ENCODE peak calls at places on chromosomes 2 and 18, in four cellular contexts. B, T, M and K are unnamed samples.

GRCh38 chr18:63879684-63880083 is 7.8 kb upstream of the SERPINB2 start:
- DNase-seq in T (no peak), B (no peak), M (no peak), K (no peak)

GRCh38 chr2:88748005-88748404 is 56.5 kb downstream of the RPIA start:
- DNase-seq in M (no peak), T (no peak), B (peak; percentile 63), K (no peak)

GRCh38 chr2:159317392-159318088 is 31.0 kb upstream of the WDSUB1 start:
- DNase-seq in B (no peak), T (no peak), M (no peak), K (no peak)

GRCh38 chr2:54404270-54404669 is 51.9 kb upstream of the SPTBN1 start:
- DNase-seq in B (no peak), T (no peak), M (no peak), K (no peak)

GRCh38 chr2:51795248-51795888 is 763.4 kb upstream of the NRXN1 start:
- DNase-seq in M (peak; percentile 15), T (no peak), B (peak; percentile 33), K (peak; percentile 41)

GRCh38 chr2:28896906-28897305 is 2.4 kb downstream of the WDR43 start:
- DNase-seq in M (no peak), B (no peak), T (no peak), K (no peak)

GRCh38 chr2:69717902-69718301 is 24.0 kb upstream of the ANXA4 start:
- DNase-seq in B (no peak), M (no peak), T (no peak), K (no peak)

GRCh38 chr2:121356058-121356640 is 71.1 kb upstream of the TFCP2L1 start:
- DNase-seq in B (peak; percentile 59), M (peak; percentile 83), T (no peak), K (peak; percentile 90)

GRCh38 chr2:109304248-109304647 is 175.2 kb downstream of the SH3RF3 start:
- DNase-seq in M (no peak), B (no peak), T (no peak), K (no peak)

GRCh38 chr2:200860092-200860795 is 4.2 kb downstream of the CLK1 start:
- DNase-seq in T (no peak), M (no peak), B (no peak), K (no peak)

GRCh38 chr2:231589656-231590055 is 3.0 kb upstream of the TEX44 start:
- DNase-seq in B (no peak), T (no peak), M (no peak), K (no peak)

GRCh38 chr2:55051026-55051866 is 995 bp upstream of the RTN4 start:
- DNase-seq in T (no peak), B (peak; percentile 55), M (peak; percentile 87), K (peak; percentile 93)

GRCh38 chr2:5976626-5977025 is 284.4 kb downstream of the SOX11 start:
- DNase-seq in T (no peak), B (no peak), M (no peak), K (no peak)

GRCh38 chr2:37857485-37858196 is 67.4 kb upstream of the RMDN2 start:
- DNase-seq in M (no peak), T (no peak), B (no peak), K (no peak)

GRCh38 chr2:201929627-201930026 is 104.0 kb upstream of the FZD7 start:
- DNase-seq in T (no peak), B (no peak), M (no peak), K (no peak)

GRCh38 chr2:50469784-50470183 is 562.1 kb downstream of the NRXN1 start:
- DNase-seq in B (no peak), T (no peak), M (no peak), K (no peak)

GRCh38 chr2:70523996-70524965 is 29.3 kb downstream of the TGFA start:
- DNase-seq in B (peak; percentile 61), T (peak; percentile 77), M (no peak), K (peak; percentile 17)

DNA sequence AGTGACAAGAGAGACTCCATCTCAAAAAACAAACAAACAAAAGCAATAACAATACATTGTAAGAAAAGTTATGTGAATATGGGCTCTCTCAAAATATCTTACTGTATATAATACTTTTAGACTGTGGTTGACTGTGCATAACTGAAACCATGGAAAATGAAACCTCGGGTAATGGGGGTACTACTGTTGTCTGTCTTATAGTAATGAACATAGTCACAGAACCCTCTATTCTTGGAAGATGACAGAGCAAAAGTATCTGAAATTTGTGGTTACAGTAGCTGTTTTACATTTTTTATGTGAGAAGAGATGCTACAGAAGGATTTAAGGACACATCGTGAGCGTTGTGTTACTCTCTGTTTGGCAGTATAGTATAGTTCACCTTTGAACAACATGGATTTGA is 60.5 kb downstream of the MAP4K4 start:
- DNase-seq in B (no peak), T (no peak), M (no peak), K (no peak)
- H3K4me1 ChIP-seq in B (peaks cover 19% of the 10 kb centered on the region), T (peaks cover 47% of the 10 kb centered on the region), M (peaks cover 26% of the 10 kb centered on the region), K (peaks cover 38% of the 10 kb centered on the region)

GRCh38 chr2:19356545-19357382 is 1.7 kb downstream of the OSR1 start:
- DNase-seq in M (no peak), B (no peak), T (no peak), K (no peak)
- H3K9me3 ChIP-seq in M (no peaks in the 10 kb centered on the region), B (no peaks in the 10 kb centered on the region), T (no peaks in the 10 kb centered on the region), K (no peaks in the 10 kb centered on the region)

GRCh38 chr2:234029150-234029733 is 21.3 kb upstream of the SPP2 start:
- DNase-seq in B (no peak), M (no peak), T (no peak), K (no peak)
- H3K27ac ChIP-seq in B (no peak overlapping the region), M (no peak overlapping the region), T (no peak overlapping the region), K (no peak overlapping the region)

DNA sequence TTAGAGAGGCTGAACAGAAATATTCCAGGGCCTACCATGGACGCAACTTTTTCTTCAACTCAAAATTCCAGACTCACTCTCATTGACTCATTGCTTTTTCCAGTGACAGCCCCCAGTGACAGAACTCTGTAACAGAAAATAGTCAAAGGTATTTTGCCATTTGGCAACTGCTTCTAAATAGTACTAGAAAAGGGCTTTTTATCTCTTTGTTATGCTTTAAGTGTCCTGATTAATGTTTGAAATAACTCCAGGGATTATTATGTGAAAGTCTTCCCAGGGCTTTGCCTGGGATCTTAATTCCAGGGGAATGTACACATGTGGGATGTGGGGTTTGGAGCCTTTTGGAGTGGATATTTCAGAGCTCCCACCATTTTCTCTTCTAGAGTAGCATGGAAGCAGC is 198.7 kb downstream of the KCNS3 start:
- DNase-seq in M (no peak), T (no peak), B (no peak), K (no peak)
- H3K4me1 ChIP-seq in M (no peaks in the 10 kb centered on the region), T (no peaks in the 10 kb centered on the region), B (no peaks in the 10 kb centered on the region), K (peaks cover 21% of the 10 kb centered on the region)

DNA sequence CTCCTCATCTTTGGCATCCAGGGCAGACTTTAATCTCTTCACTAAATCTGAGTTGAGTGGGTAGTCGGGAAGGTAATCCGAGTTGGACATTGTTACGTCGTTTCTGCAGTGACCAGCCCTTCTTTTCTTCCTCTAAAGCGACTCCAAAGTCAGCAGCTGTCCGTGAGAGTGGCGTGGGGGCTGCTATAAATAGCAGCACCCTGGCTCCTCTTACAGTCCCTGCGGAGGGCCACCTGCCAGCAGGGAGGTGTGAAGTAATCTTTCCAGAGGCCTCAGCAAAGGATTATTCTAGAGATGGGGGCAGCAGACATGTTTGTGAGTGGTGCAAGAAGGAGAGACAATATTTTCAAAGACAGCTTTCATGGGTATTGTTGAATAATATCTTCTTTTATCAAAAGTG is at the start of gene ASB18:
- DNase-seq in B (no peak), M (no peak), T (no peak), K (peak; percentile 94)
- H3K9me3 ChIP-seq in B (peaks cover under 1% of the 10 kb centered on the region), M (no peaks in the 10 kb centered on the region), T (no peaks in the 10 kb centered on the region), K (no peaks in the 10 kb centered on the region)

GRCh38 chr2:238241970-238242369 is 2.1 kb upstream of the HES6 start:
- DNase-seq in M (no peak), T (no peak), B (no peak), K (no peak)

GRCh38 chr2:238240761-238241711 is 1.2 kb upstream of the HES6 start:
- DNase-seq in B (peak; percentile 73), T (peak; percentile 78), M (peak; percentile 84), K (peak; percentile 97)

GRCh38 chr2:238243496-238244076 is 3.7 kb upstream of the HES6 start:
- DNase-seq in T (no peak), B (no peak), M (no peak), K (peak; percentile 62)

GRCh38 chr2:238244151-238244550 is 4.3 kb upstream of the HES6 start:
- DNase-seq in M (no peak), T (no peak), B (no peak), K (no peak)

DNA sequence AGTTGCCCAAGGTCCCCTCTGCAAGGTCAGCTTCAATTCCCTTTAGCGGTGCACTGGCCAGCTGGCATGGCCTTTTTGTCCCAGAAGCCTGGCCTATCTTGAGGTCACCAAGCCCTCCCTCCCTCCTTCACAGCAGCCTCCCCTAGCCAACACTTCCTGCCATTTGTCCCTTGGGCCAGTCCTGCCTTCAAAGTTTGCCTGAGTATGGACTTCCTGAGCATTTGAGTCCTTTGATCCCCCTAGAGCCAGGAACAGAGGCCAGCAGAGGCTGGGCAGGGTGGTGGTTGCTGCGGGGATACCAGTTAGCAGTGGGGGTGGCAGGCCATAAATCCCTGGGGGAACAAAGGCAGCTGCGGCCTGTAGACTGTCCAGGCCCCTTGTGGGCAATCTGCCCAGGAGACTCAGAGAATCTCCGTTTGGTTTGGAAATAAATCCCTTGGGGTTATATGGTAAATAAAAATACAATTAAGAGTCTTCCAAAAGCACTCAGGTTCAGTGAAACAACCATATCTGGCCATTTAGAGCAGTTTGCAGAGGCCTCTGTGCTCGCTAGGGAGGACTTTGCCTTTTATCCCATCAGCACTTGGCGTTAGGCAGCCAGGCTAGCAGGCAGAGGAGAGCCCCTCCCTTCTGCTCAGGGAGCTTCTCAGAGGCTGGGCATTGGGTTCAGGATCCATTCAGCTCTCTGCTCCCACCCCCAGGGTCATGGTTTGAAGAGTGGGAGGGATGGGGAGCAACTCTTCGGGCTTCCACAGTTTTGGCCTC is 3.1 kb upstream of the HES6 start:
- DNase-seq in B (peak; percentile 49), T (no peak), M (peak; percentile 59), K (peak; percentile 95)
- H3K27ac ChIP-seq in B (peak overlapping the region; percentile 76), T (no peak overlapping the region), M (peak overlapping the region; percentile 64), K (peak overlapping the region; percentile 51)

DNA sequence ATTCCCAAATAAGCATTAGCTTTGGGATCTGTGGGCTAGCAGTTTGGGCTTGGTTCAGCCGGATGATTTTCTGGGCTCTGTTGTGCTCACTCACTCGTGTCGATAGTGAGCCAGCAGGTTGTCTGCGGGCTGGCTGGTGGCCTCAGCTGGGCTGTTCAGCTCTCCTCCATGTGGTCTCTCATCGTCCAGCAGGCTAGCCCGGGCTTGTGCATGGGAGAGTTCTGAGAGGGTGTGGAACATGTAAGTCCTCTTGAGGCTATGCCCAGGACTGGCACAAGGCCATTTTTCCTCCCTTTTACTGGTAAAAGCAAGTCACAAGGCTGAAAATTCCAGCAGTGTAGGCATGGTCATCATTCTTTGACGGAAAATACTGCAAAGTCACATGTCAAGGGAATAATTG is 38.5 kb downstream of the NTSR2 start:
- DNase-seq in T (no peak), M (no peak), B (no peak), K (no peak)
- H3K4me1 ChIP-seq in T (no peaks in the 10 kb centered on the region), M (no peaks in the 10 kb centered on the region), B (no peaks in the 10 kb centered on the region), K (no peaks in the 10 kb centered on the region)

GRCh38 chr2:196652869-196653268 is 13.4 kb downstream of the CCDC150 start:
- DNase-seq in T (no peak), M (no peak), B (no peak), K (no peak)
- H3K9me3 ChIP-seq in T (peaks cover 32% of the 10 kb centered on the region), M (peaks cover 5% of the 10 kb centered on the region), B (peaks cover 36% of the 10 kb centered on the region), K (peaks cover 18% of the 10 kb centered on the region)

DNA sequence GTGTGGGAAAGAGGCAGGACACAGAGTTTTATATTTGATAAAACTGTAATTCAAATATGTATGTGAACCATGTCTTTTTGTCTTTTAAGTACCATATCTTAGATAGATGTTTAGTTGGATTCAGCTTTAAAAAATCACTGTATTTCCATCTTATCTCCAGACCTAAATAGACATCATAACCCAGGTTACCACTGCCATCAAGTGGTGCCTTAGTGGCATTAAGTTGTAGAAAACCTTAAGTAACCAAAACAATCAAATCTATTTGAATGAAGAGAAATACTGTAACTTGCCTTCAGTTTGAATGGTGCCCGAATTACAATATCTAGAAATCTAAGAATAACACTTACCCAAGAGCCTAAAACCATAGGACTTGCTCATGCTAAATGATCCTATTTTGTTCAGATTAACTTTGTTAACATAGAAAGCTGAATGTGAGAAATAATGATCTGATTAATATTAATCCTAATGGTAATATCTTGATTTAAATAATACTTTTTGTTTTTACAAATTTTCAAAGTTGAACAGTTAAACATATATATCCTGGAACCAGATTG is 92.5 kb upstream of the MAP2 start:
- DNase-seq in B (no peak), M (peak; percentile 48), T (no peak), K (peak; percentile 63)
- H3K27ac ChIP-seq in B (no peak overlapping the region), M (no peak overlapping the region), T (no peak overlapping the region), K (no peak overlapping the region)